ENCODE peak calls at places on chromosomes 2 and 18, in five cellular contexts. L is small intestine; M is NB4; C is activated naive CD4-positive, alpha-beta T cell treated with anti-CD3 and anti-CD28 coated beads, Interleukin-2, amount 50 U/mL, for 72 hours; T is prostate gland. V is an unnamed sample.

GRCh38 chr18:35241523-35241804 is 630 bp downstream of the ZNF397 start:
- DNase-seq in T (no peak), M (peak), C (no peak), L (peak), V (no peak)

GRCh38 chr2:118774458-118775133 is 72.9 kb downstream of the EN1 start:
- DNase-seq in L (peak), M (no peak), T (no peak), C (peak), V (peak)

GRCh38 chr2:37554157-37554515 is 117.3 kb downstream of the CDC42EP3 start:
- DNase-seq in M (peak), T (no peak), L (no peak), C (no peak), V (no peak)

GRCh38 chr2:12727641-12728040 is 10.9 kb downstream of the TRIB2 start:
- DNase-seq in C (no peak), L (no peak), M (no peak), T (no peak), V (no peak)

GRCh38 chr2:47656715-47657600 is 126.0 kb upstream of the MSH6 start:
- DNase-seq in T (no peak), L (no peak), C (no peak), M (peak), V (no peak)

GRCh38 chr18:55244520-55244919 is 285.3 kb upstream of the CCDC68 start:
- DNase-seq in M (no peak), T (no peak), L (no peak), C (no peak), V (no peak)

GRCh38 chr2:119227346-119227745 is 3.7 kb downstream of the STEAP3 start:
- DNase-seq in L (no peak), C (no peak), T (no peak), M (no peak), V (no peak)

GRCh38 chr2:141379965-141380624 is 750.7 kb downstream of the LRP1B start:
- DNase-seq in L (no peak), M (no peak), C (no peak), T (no peak), V (no peak)

GRCh38 chr2:46034535-46034934 is 262.7 kb upstream of the EPAS1 start:
- DNase-seq in L (peak), T (no peak), M (no peak), C (no peak), V (no peak)

GRCh38 chr2:215413484-215413777 is 22.4 kb downstream of the FN1 start:
- DNase-seq in T (no peak), C (no peak), L (no peak), M (no peak), V (no peak)

GRCh38 chr2:71389379-71390072 is 57.9 kb downstream of the ZNF638 start:
- DNase-seq in C (no peak), T (no peak), M (no peak), L (no peak), V (no peak)

GRCh38 chr2:174473796-174474195 is 13.0 kb downstream of the GPR155 start:
- DNase-seq in C (no peak), L (no peak), M (no peak), T (no peak), V (no peak)

GRCh38 chr18:43405097-43405496 is 127.8 kb upstream of the SYT4 start:
- DNase-seq in L (no peak), T (no peak), M (peak), C (no peak), V (no peak)

GRCh38 chr2:42099431-42100173 is 51.8 kb downstream of the PKDCC start:
- DNase-seq in L (no peak), C (no peak), T (no peak), M (no peak), V (no peak)

GRCh38 chr2:43018179-43019024 is 208.0 kb downstream of the ZFP36L2 start:
- DNase-seq in T (peak), C (no peak), M (peak), L (peak), V (peak)

GRCh38 chr2:212905640-212906201 is 245.7 kb downstream of the IKZF2 start:
- DNase-seq in L (no peak), M (no peak), C (no peak), T (peak), V (peak)

GRCh38 chr18:32081881-32082280 is 9.8 kb upstream of the RNF138 start:
- DNase-seq in M (no peak), L (no peak), C (no peak), T (no peak), V (no peak)

GRCh38 chr2:45968946-45969584 is 317.6 kb downstream of the PRKCE start:
- DNase-seq in L (no peak), M (no peak), T (no peak), C (no peak), V (no peak)

GRCh38 chr2:156435392-156435724 is 821 bp upstream of the GPD2 start:
- DNase-seq in C (no peak), L (no peak), T (no peak), M (no peak), V (no peak)

GRCh38 chr2:144708641-144709040 is 188.7 kb upstream of the ZEB2 start:
- DNase-seq in C (no peak), M (peak), T (no peak), L (no peak), V (no peak)